ENCODE peak calls at places on chromosome X, in seven cellular contexts. One of them, this sample, is unnamed.

GRCh38 chrX:40383360-40383759 is 197.4 kb upstream of the ATP6AP2 start:
- DNase-seq in fibroblast of the aortic adventitia: no peak
- DNase-seq in body of pancreas: no peak
- DNase-seq in fibroblast of villous mesenchyme: no peak
- DNase-seq in CD8-positive, alpha-beta T cell: no peak
- DNase-seq in OCI-LY7: no peak
- DNase-seq in tibial artery: no peak
- DNase-seq in this sample: no peak

GRCh38 chrX:151082077-151082948 is 94.1 kb upstream of the GPR50 start:
- DNase-seq in body of pancreas: peak
- DNase-seq in OCI-LY7: peak
- DNase-seq in fibroblast of the aortic adventitia: peak
- DNase-seq in tibial artery: peak
- DNase-seq in fibroblast of villous mesenchyme: peak
- DNase-seq in CD8-positive, alpha-beta T cell: peak
- DNase-seq in this sample: peak

GRCh38 chrX:16855363-16856075 is 14.6 kb downstream of the RBBP7 start:
- DNase-seq in OCI-LY7: no peak
- DNase-seq in fibroblast of the aortic adventitia: no peak
- DNase-seq in fibroblast of villous mesenchyme: no peak
- DNase-seq in tibial artery: no peak
- DNase-seq in body of pancreas: no peak
- DNase-seq in CD8-positive, alpha-beta T cell: no peak
- DNase-seq in this sample: no peak

GRCh38 chrX:20060961-20061868 is 55.5 kb downstream of the MAP7D2 start:
- DNase-seq in OCI-LY7: peak
- DNase-seq in body of pancreas: no peak
- DNase-seq in tibial artery: no peak
- DNase-seq in CD8-positive, alpha-beta T cell: no peak
- DNase-seq in fibroblast of villous mesenchyme: no peak
- DNase-seq in fibroblast of the aortic adventitia: no peak
- DNase-seq in this sample: no peak

GRCh38 chrX:131316260-131316659 is 27.2 kb upstream of the IGSF1 start:
- DNase-seq in fibroblast of villous mesenchyme: no peak
- DNase-seq in body of pancreas: no peak
- DNase-seq in CD8-positive, alpha-beta T cell: no peak
- DNase-seq in fibroblast of the aortic adventitia: no peak
- DNase-seq in tibial artery: no peak
- DNase-seq in OCI-LY7: no peak
- DNase-seq in this sample: no peak

GRCh38 chrX:151753313-151754041 is 18.9 kb downstream of the CNGA2 start:
- DNase-seq in fibroblast of villous mesenchyme: peak
- DNase-seq in OCI-LY7: no peak
- DNase-seq in fibroblast of the aortic adventitia: peak
- DNase-seq in body of pancreas: peak
- DNase-seq in tibial artery: peak
- DNase-seq in CD8-positive, alpha-beta T cell: no peak
- DNase-seq in this sample: peak

GRCh38 chrX:151762802-151763201 is 28.3 kb downstream of the CNGA2 start:
- DNase-seq in CD8-positive, alpha-beta T cell: no peak
- DNase-seq in fibroblast of the aortic adventitia: no peak
- DNase-seq in body of pancreas: no peak
- DNase-seq in tibial artery: no peak
- DNase-seq in fibroblast of villous mesenchyme: no peak
- DNase-seq in OCI-LY7: no peak
- DNase-seq in this sample: no peak

GRCh38 chrX:7362111-7362510 is 214.2 kb upstream of the PUDP start:
- DNase-seq in fibroblast of villous mesenchyme: no peak
- DNase-seq in CD8-positive, alpha-beta T cell: no peak
- DNase-seq in tibial artery: no peak
- DNase-seq in body of pancreas: no peak
- DNase-seq in OCI-LY7: no peak
- DNase-seq in fibroblast of the aortic adventitia: no peak
- DNase-seq in this sample: no peak

GRCh38 chrX:119726900-119727555 is 31.4 kb upstream of the SOWAHD start:
- DNase-seq in body of pancreas: peak
- DNase-seq in OCI-LY7: no peak
- DNase-seq in fibroblast of the aortic adventitia: no peak
- DNase-seq in fibroblast of villous mesenchyme: no peak
- DNase-seq in CD8-positive, alpha-beta T cell: no peak
- DNase-seq in tibial artery: no peak
- DNase-seq in this sample: peak

GRCh38 chrX:31130457-31131215 is 58.8 kb upstream of the FTHL17 start:
- DNase-seq in CD8-positive, alpha-beta T cell: no peak
- DNase-seq in OCI-LY7: no peak
- DNase-seq in tibial artery: no peak
- DNase-seq in fibroblast of villous mesenchyme: peak
- DNase-seq in fibroblast of the aortic adventitia: no peak
- DNase-seq in body of pancreas: no peak
- DNase-seq in this sample: peak

GRCh38 chrX:48919360-48919821 is 567 bp upstream of the PIM2 start:
- DNase-seq in OCI-LY7: no peak
- DNase-seq in fibroblast of villous mesenchyme: no peak
- DNase-seq in tibial artery: no peak
- DNase-seq in CD8-positive, alpha-beta T cell: no peak
- DNase-seq in fibroblast of the aortic adventitia: no peak
- DNase-seq in body of pancreas: no peak
- DNase-seq in this sample: no peak

GRCh38 chrX:64188901-64189300 is 16.6 kb downstream of the AMER1 start:
- DNase-seq in tibial artery: no peak
- DNase-seq in body of pancreas: no peak
- DNase-seq in OCI-LY7: no peak
- DNase-seq in fibroblast of the aortic adventitia: no peak
- DNase-seq in CD8-positive, alpha-beta T cell: no peak
- DNase-seq in fibroblast of villous mesenchyme: no peak
- DNase-seq in this sample: no peak

GRCh38 chrX:39777623-39778025 is 320.1 kb downstream of the BCOR start:
- DNase-seq in CD8-positive, alpha-beta T cell: no peak
- DNase-seq in body of pancreas: no peak
- DNase-seq in fibroblast of the aortic adventitia: no peak
- DNase-seq in OCI-LY7: no peak
- DNase-seq in fibroblast of villous mesenchyme: no peak
- DNase-seq in tibial artery: no peak
- DNase-seq in this sample: no peak

GRCh38 chrX:53357799-53358530 is 64.5 kb downstream of the SMC1A start:
- DNase-seq in tibial artery: no peak
- DNase-seq in body of pancreas: peak
- DNase-seq in CD8-positive, alpha-beta T cell: no peak
- DNase-seq in OCI-LY7: no peak
- DNase-seq in fibroblast of the aortic adventitia: peak
- DNase-seq in fibroblast of villous mesenchyme: peak
- DNase-seq in this sample: peak

GRCh38 chrX:150635952-150636351 is 57.2 kb upstream of the MTMR1 start:
- DNase-seq in body of pancreas: no peak
- DNase-seq in fibroblast of the aortic adventitia: peak
- DNase-seq in fibroblast of villous mesenchyme: peak
- DNase-seq in CD8-positive, alpha-beta T cell: no peak
- DNase-seq in tibial artery: no peak
- DNase-seq in OCI-LY7: no peak
- DNase-seq in this sample: peak

GRCh38 chrX:121863976-121864375 is 816.6 kb downstream of the GLUD2 start:
- DNase-seq in body of pancreas: no peak
- DNase-seq in CD8-positive, alpha-beta T cell: no peak
- DNase-seq in OCI-LY7: no peak
- DNase-seq in fibroblast of villous mesenchyme: no peak
- DNase-seq in fibroblast of the aortic adventitia: no peak
- DNase-seq in tibial artery: no peak
- DNase-seq in this sample: no peak

GRCh38 chrX:139094671-139095592 is 383.4 kb upstream of the FGF13 start:
- DNase-seq in fibroblast of villous mesenchyme: no peak
- DNase-seq in OCI-LY7: no peak
- DNase-seq in tibial artery: no peak
- DNase-seq in body of pancreas: no peak
- DNase-seq in fibroblast of the aortic adventitia: peak
- DNase-seq in CD8-positive, alpha-beta T cell: no peak
- DNase-seq in this sample: peak

GRCh38 chrX:80806557-80806956 is 3.1 kb downstream of the BRWD3 start:
- DNase-seq in OCI-LY7: no peak
- DNase-seq in CD8-positive, alpha-beta T cell: no peak
- DNase-seq in fibroblast of villous mesenchyme: no peak
- DNase-seq in fibroblast of the aortic adventitia: no peak
- DNase-seq in tibial artery: no peak
- DNase-seq in body of pancreas: no peak
- DNase-seq in this sample: no peak
- H3K4me3 ChIP-seq in OCI-LY7: peak
- H3K4me3 ChIP-seq in CD8-positive, alpha-beta T cell: no peak
- H3K4me3 ChIP-seq in fibroblast of villous mesenchyme: no peak
- H3K4me3 ChIP-seq in fibroblast of the aortic adventitia: no peak
- H3K4me3 ChIP-seq in tibial artery: no peak
- H3K4me3 ChIP-seq in body of pancreas: no peak
- H3K4me3 ChIP-seq in this sample: no peak

GRCh38 chrX:129235903-129236302 is 287.4 kb downstream of the SMARCA1 start:
- DNase-seq in tibial artery: no peak
- DNase-seq in OCI-LY7: no peak
- DNase-seq in fibroblast of the aortic adventitia: no peak
- DNase-seq in fibroblast of villous mesenchyme: no peak
- DNase-seq in body of pancreas: no peak
- DNase-seq in CD8-positive, alpha-beta T cell: no peak
- DNase-seq in this sample: no peak

GRCh38 chrX:129227376-129227775 is 295.9 kb downstream of the SMARCA1 start:
- DNase-seq in fibroblast of villous mesenchyme: no peak
- DNase-seq in fibroblast of the aortic adventitia: no peak
- DNase-seq in tibial artery: no peak
- DNase-seq in body of pancreas: no peak
- DNase-seq in CD8-positive, alpha-beta T cell: no peak
- DNase-seq in OCI-LY7: no peak
- DNase-seq in this sample: no peak

GRCh38 chrX:129233791-129234190 is 289.5 kb downstream of the SMARCA1 start:
- DNase-seq in OCI-LY7: no peak
- DNase-seq in CD8-positive, alpha-beta T cell: no peak
- DNase-seq in body of pancreas: no peak
- DNase-seq in fibroblast of villous mesenchyme: no peak
- DNase-seq in tibial artery: no peak
- DNase-seq in fibroblast of the aortic adventitia: no peak
- DNase-seq in this sample: no peak

DNA sequence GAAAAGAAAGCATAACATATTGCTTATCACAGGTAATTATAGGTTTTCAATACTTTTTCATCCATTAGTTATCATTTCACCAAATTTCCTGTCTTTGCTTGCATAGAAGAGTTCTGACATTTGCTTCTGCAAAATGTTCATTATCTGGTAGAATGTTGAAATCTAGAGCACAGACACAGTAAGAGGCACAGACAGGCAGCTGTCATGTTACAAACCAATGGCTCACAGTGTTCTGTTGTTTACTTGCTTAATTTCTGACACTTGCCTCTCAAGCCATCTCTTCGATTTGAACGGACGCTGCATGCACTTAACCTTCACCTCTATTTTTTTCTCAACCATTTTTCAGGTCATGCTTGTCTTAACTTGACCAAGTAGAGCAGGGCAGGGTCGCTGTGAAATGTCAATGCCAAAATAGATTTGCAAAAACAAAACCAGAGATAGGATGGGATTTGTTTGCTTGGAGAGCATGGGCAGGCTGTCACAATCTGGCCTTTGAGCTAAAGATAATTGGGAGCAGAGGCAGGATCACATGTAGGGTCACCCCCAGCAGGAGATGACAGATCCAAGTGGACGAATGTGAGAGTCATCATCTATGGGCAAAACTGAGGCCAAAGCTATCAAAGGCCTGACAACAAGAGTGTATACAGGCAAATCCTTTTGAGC is 292.3 kb downstream of the SMARCA1 start:
- DNase-seq in OCI-LY7: no peak
- DNase-seq in fibroblast of the aortic adventitia: no peak
- DNase-seq in CD8-positive, alpha-beta T cell: no peak
- DNase-seq in body of pancreas: no peak
- DNase-seq in tibial artery: no peak
- DNase-seq in fibroblast of villous mesenchyme: no peak
- DNase-seq in this sample: no peak
- TF ChIP-seq CTCF in OCI-LY7: no peak
- TF ChIP-seq CTCF in fibroblast of the aortic adventitia: no peak
- TF ChIP-seq CTCF in CD8-positive, alpha-beta T cell: no peak
- TF ChIP-seq CTCF in body of pancreas: no peak
- TF ChIP-seq CTCF in tibial artery: no peak
- TF ChIP-seq CTCF in fibroblast of villous mesenchyme: no peak
- TF ChIP-seq CTCF in this sample: no peak

GRCh38 chrX:1592128-1592862 is 891 bp downstream of the AKAP17A start:
- DNase-seq in fibroblast of villous mesenchyme: peak
- DNase-seq in body of pancreas: peak
- DNase-seq in CD8-positive, alpha-beta T cell: no peak
- DNase-seq in fibroblast of the aortic adventitia: peak
- DNase-seq in OCI-LY7: peak
- DNase-seq in tibial artery: no peak
- DNase-seq in this sample: no peak

GRCh38 chrX:1592863-1593201 is 1.4 kb downstream of the AKAP17A start:
- DNase-seq in body of pancreas: peak
- DNase-seq in fibroblast of the aortic adventitia: no peak
- DNase-seq in OCI-LY7: no peak
- DNase-seq in fibroblast of villous mesenchyme: no peak
- DNase-seq in tibial artery: no peak
- DNase-seq in CD8-positive, alpha-beta T cell: no peak
- DNase-seq in this sample: no peak

GRCh38 chrX:1595711-1596060 is 4.3 kb downstream of the AKAP17A start:
- DNase-seq in CD8-positive, alpha-beta T cell: no peak
- DNase-seq in fibroblast of the aortic adventitia: no peak
- DNase-seq in body of pancreas: no peak
- DNase-seq in fibroblast of villous mesenchyme: no peak
- DNase-seq in OCI-LY7: no peak
- DNase-seq in tibial artery: no peak
- DNase-seq in this sample: no peak

GRCh38 chrX:1591863-1592127 is 391 bp downstream of the AKAP17A start:
- DNase-seq in fibroblast of villous mesenchyme: no peak
- DNase-seq in CD8-positive, alpha-beta T cell: no peak
- DNase-seq in fibroblast of the aortic adventitia: no peak
- DNase-seq in OCI-LY7: no peak
- DNase-seq in tibial artery: no peak
- DNase-seq in body of pancreas: no peak
- DNase-seq in this sample: no peak

GRCh38 chrX:1593286-1594271 is 2.2 kb downstream of the AKAP17A start:
- DNase-seq in fibroblast of the aortic adventitia: no peak
- DNase-seq in OCI-LY7: no peak
- DNase-seq in tibial artery: no peak
- DNase-seq in body of pancreas: no peak
- DNase-seq in CD8-positive, alpha-beta T cell: no peak
- DNase-seq in fibroblast of villous mesenchyme: no peak
- DNase-seq in this sample: no peak
- H3K4me3 ChIP-seq in fibroblast of the aortic adventitia: peak
- H3K4me3 ChIP-seq in OCI-LY7: peak
- H3K4me3 ChIP-seq in tibial artery: no peak
- H3K4me3 ChIP-seq in body of pancreas: no peak
- H3K4me3 ChIP-seq in CD8-positive, alpha-beta T cell: no peak
- H3K4me3 ChIP-seq in fibroblast of villous mesenchyme: peak
- H3K4me3 ChIP-seq in this sample: peak

DNA sequence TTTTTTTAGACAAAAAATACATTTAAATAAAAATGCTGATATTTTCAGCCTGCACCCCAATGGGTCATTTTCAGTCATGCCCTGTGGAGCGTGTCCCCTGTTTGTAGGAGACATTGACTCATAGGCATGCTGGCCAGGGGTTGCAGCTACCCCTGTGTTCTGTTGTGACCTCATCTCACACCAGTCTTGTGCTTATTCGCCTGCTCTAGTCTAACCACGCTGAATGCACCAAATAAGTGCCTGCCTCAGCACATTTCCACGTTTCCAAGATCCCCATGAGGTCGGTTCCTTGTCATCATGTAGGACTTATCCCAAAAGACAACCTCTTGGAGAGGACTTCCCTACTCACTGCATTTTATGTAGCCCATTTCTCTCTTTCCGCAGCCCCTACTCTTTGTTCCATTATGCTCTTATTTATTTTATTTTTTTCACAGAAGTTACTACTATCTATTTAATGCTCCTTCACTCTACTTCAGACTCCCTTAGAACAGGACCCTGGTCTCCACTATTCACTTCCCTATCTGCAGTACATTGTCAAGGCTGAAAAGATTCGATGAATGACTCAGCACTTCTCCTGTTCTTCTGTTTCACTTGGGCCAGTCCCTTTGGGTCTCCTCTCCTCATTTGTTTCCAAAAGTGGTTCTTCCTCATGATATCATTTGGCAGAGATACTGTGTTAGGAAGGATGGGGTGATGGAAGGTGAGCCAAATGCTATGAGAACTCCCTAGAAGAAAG is 109.7 kb downstream of the MSL3 start:
- DNase-seq in tibial artery: no peak
- DNase-seq in fibroblast of villous mesenchyme: no peak
- DNase-seq in fibroblast of the aortic adventitia: no peak
- DNase-seq in body of pancreas: no peak
- DNase-seq in CD8-positive, alpha-beta T cell: no peak
- DNase-seq in OCI-LY7: no peak
- DNase-seq in this sample: no peak
- TF ChIP-seq CTCF in tibial artery: no peak
- TF ChIP-seq CTCF in fibroblast of villous mesenchyme: no peak
- TF ChIP-seq CTCF in fibroblast of the aortic adventitia: no peak
- TF ChIP-seq CTCF in body of pancreas: no peak
- TF ChIP-seq CTCF in CD8-positive, alpha-beta T cell: no peak
- TF ChIP-seq CTCF in OCI-LY7: no peak
- TF ChIP-seq CTCF in this sample: no peak

This sample was measured in AG10803.